ENCODE peak calls at places on chromosomes 13 and 19, in five cellular contexts. V is upper lobe of left lung, X is stomach, Q is body of pancreas, N is HCT116. Y is an unnamed sample.

GRCh38 chr19:33428627-33429013 is 55.1 kb downstream of the CEBPG start:
- DNase-seq in V (no peak), X (no peak), Q (no peak), N (no peak), Y (no peak)

GRCh38 chr19:44570984-44571684 is 41.7 kb upstream of the CEACAM20 start:
- DNase-seq in V (peak; percentile 71), X (peak; percentile 65), Q (peak; percentile 78), N (peak; percentile 76), Y (no peak)

GRCh38 chr19:39729594-39729993 is 8.2 kb downstream of the CLC start:
- DNase-seq in V (no peak), X (no peak), Q (no peak), N (no peak), Y (no peak)

GRCh38 chr19:10288662-10289166 is 1.0 kb upstream of the ICAM5 start:
- DNase-seq in V (peak; percentile 68), X (peak; percentile 37), Q (no peak), N (peak; percentile 74), Y (no peak)

GRCh38 chr19:17777840-17778620 is 16.9 kb upstream of the B3GNT3 start:
- DNase-seq in V (peak; percentile 78), X (peak; percentile 79), Q (no peak), N (peak; percentile 90), Y (no peak)

GRCh38 chr13:37173214-37173613 is 67.8 kb upstream of the CSNK1A1L start:
- DNase-seq in V (no peak), X (no peak), Q (no peak), N (no peak), Y (no peak)

GRCh38 chr13:99931462-99931861 is 40.1 kb downstream of the ZIC5 start:
- DNase-seq in V (no peak), X (no peak), Q (no peak), N (no peak), Y (no peak)

GRCh38 chr19:55640577-55641375 is at the start of gene ZNF580:
- DNase-seq in V (peak; percentile 53), X (peak; percentile 63), Q (peak; percentile 67), N (no peak), Y (no peak)

GRCh38 chr19:48568345-48568886 is 16.4 kb downstream of the SULT2B1 start:
- DNase-seq in V (peak; percentile 92), X (peak; percentile 87), Q (peak; percentile 89), N (peak; percentile 83), Y (peak; percentile 94)

GRCh38 chr13:34408635-34409034 is 533.4 kb upstream of the NBEA start:
- DNase-seq in V (no peak), X (no peak), Q (no peak), N (no peak), Y (no peak)

GRCh38 chr13:73074101-73074500 is 15.3 kb downstream of the KLF5 start:
- DNase-seq in V (no peak), X (no peak), Q (no peak), N (no peak), Y (no peak)

GRCh38 chr13:39452412-39452811 is 150.6 kb downstream of the LHFPL6 start:
- DNase-seq in V (no peak), X (no peak), Q (no peak), N (no peak), Y (no peak)

GRCh38 chr13:99143904-99144303 is 56.8 kb upstream of the UBAC2 start:
- DNase-seq in V (no peak), X (no peak), Q (no peak), N (no peak), Y (no peak)

GRCh38 chr19:12737666-12738351 is 512 bp downstream of the GET3 start:
- DNase-seq in V (no peak), X (no peak), Q (no peak), N (no peak), Y (no peak)
- H3K27me3 ChIP-seq in V (no peaks in the 10 kb centered on the region), X (no peaks in the 10 kb centered on the region), Q (no peaks in the 10 kb centered on the region), N (no peaks in the 10 kb centered on the region), Y (no peaks in the 10 kb centered on the region)

GRCh38 chr19:38045554-38046253 is 138.7 kb downstream of the SIPA1L3 start:
- DNase-seq in V (no peak), X (no peak), Q (no peak), N (no peak), Y (no peak)

GRCh38 chr19:38049105-38049649 is 142.2 kb downstream of the SIPA1L3 start:
- DNase-seq in V (no peak), X (peak; percentile 29), Q (no peak), N (no peak), Y (no peak)

GRCh38 chr19:38047048-38047435 is 140.0 kb downstream of the SIPA1L3 start:
- DNase-seq in V (no peak), X (no peak), Q (no peak), N (no peak), Y (no peak)

GRCh38 chr19:38046254-38047047 is 139.4 kb downstream of the SIPA1L3 start:
- DNase-seq in V (no peak), X (peak; percentile 35), Q (no peak), N (no peak), Y (no peak)

DNA sequence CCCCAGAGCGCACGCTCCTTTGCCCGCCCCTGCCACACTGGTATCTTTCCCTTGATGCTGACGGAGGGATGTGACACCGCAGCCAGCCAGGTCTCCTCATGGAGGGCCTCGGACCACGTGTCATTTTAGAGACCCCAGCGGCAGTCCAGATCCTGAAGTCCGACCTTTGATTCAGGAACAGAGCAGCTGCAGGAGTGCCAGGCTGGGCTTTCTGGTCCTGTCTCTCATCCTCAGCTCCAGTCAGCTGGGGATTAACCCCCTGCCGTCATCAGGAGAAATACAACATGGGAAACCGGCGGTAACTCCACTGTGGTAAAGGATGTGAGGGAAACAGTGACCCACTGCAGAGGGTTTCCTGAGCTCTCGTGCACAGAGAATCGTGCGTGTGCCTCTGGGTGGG is 140.6 kb downstream of the SIPA1L3 start:
- DNase-seq in V (no peak), X (no peak), Q (no peak), N (no peak), Y (no peak)
- H3K27ac ChIP-seq in V (peak overlapping the region; percentile 80), X (no peak overlapping the region), Q (no peak overlapping the region), N (no peak overlapping the region), Y (no peak overlapping the region)

DNA sequence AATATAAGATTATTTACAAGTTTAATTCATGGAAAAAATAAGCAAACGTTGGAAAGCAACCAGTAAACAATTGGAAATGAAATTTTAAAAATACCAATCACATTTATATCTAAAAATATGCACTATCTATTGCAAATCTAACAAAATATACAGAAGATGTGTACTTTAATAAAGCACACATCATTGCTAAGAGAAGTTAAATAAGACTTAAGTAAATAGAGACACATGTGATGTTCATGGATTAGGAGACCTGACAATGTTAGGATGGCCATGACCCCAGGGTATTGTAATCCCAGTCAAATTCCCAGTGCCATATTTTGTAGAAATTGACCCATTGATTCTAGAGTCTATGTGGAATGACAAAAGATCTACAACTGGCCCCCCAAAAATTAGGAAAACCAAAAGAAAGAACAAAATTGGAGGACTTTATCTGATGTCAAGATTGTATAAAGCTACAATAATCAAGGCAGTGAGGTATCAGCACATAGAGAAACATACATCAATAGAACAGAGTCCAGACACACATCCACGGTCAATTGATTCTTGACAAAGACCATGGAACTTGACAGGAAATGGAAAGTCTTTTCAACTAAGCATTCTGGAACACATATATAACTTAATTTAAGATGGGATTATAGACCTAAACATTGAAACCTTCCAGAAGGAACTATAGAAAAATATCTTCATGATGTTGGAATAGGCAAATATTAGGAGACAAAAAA is 90.8 kb upstream of the USP29 start:
- DNase-seq in V (no peak), X (no peak), Q (no peak), N (no peak), Y (no peak)
- TF ChIP-seq POLR2A in V (no peak), X (no peak), Q (no peak), N (no peak), Y (no peak)

DNA sequence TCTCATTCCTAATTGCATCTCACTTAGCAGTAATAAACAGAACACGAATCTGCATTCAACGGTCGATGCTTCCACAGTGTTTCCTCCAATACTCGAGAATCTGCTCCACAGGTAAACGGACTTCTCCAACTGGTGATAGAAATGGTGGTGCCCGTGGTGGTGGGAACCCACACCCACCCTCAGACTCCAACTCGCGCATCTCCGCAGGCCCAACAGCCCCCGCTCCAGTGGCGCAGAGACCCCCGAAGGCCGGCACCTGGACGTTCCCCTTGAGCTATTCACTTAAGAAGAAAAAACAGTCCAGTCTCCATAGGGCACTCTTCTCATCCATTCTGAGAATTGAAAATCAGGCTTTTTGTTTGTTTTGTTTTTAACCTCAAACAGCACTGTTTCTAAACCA is 13.8 kb upstream of the RASA3 start:
- DNase-seq in V (no peak), X (no peak), Q (no peak), N (no peak), Y (no peak)
- H3K27me3 ChIP-seq in V (no peaks in the 10 kb centered on the region), X (no peaks in the 10 kb centered on the region), Q (no peaks in the 10 kb centered on the region), N (no peaks in the 10 kb centered on the region), Y (no peaks in the 10 kb centered on the region)

GRCh38 chr13:23513460-23513859 is 56.8 kb upstream of the TNFRSF19 start:
- DNase-seq in V (no peak), X (no peak), Q (no peak), N (no peak), Y (no peak)

GRCh38 chr13:23509781-23510543 is 60.2 kb upstream of the TNFRSF19 start:
- DNase-seq in V (no peak), X (no peak), Q (no peak), N (no peak), Y (no peak)

GRCh38 chr13:23512762-23513395 is 57.3 kb upstream of the TNFRSF19 start:
- DNase-seq in V (no peak), X (no peak), Q (no peak), N (no peak), Y (no peak)

GRCh38 chr13:23510544-23510916 is 59.7 kb upstream of the TNFRSF19 start:
- DNase-seq in V (no peak), X (no peak), Q (no peak), N (no peak), Y (no peak)

DNA sequence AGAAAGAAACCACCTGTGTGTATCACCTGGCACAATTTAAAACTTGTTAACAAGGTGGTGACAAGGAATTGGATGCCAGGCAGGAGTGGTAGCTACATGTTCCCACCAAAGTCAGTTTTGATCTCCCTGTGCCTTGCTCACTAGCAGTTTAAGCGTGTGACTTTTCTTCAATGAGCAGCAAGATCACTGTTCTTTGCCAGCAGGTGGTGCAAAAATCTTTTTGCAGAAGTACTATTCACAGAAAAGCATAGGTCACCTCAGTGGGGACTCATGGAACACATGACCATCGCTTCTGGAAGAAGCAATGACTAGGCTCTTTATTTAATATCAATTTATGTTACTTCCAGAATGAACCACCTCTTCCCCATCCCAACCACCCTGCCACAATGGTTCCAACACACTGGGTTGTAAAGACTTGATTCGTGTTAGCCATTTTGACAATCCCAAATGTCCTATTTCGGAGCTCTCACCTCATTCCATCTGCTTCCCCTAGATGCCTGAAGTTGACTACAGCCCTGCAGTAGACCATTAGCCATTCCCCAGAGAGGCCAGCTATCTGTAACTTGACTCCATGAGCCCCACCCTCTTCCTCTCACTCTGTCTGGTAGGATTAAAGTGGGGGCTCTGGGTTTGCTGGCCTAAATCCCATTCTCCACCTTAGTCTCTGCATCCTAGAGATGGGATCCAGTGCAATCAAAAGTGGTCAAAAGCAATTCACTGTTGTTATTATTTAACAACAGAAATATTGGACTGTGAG is 59.1 kb upstream of the TNFRSF19 start:
- DNase-seq in V (no peak), X (no peak), Q (no peak), N (peak; percentile 6), Y (no peak)
- H3K27ac ChIP-seq in V (no peak overlapping the region), X (no peak overlapping the region), Q (no peak overlapping the region), N (no peak overlapping the region), Y (peak overlapping the region; percentile 75)